ENCODE peak calls at places on chromosome 15, in ten cellular contexts. I is ACHN; O is stimulated activated CD4-positive, alpha-beta T cell treated with anti-CD3 and anti-CD28 coated beads, Interleukin-1b, Interleukin-23, amount 100 ng/mL, for 1 hour; F is activated T-cell treated with anti-CD3 and anti-CD28 coated beads for 48 hours; W is fibroblast of mammary gland; S is AG09309; R is tibial nerve; P is left cardiac atrium; B is natural killer cell; E is cardiac muscle cell. A is an unnamed sample.

GRCh38 chr15:40308844-40309189 is 1.1 kb upstream of the PLCB2 start:
- DNase-seq in I (no peak), O (no peak), F (no peak), W (no peak), S (no peak), R (no peak), P (peak; percentile 41), B (no peak), E (peak; percentile 43), A (no peak)

GRCh38 chr15:80613762-80614365 is 81.2 kb upstream of the ABHD17C start:
- DNase-seq in I (no peak), O (no peak), F (no peak), W (no peak), S (no peak), R (no peak), P (no peak), B (no peak), E (no peak), A (no peak)

GRCh38 chr15:68620721-68621528 is 42.1 kb downstream of the CORO2B start:
- DNase-seq in I (no peak), O (no peak), F (no peak), W (peak; percentile 97), S (peak; percentile 95), R (peak; percentile 93), P (peak; percentile 92), B (no peak), E (peak; percentile 99), A (no peak)

GRCh38 chr15:96066852-96067490 is 263.5 kb upstream of the NR2F2 start:
- DNase-seq in I (no peak), O (no peak), F (no peak), W (no peak), S (no peak), R (no peak), P (no peak), B (no peak), E (no peak), A (no peak)

GRCh38 chr15:72077950-72078349 is 40.0 kb downstream of the MYO9A start:
- DNase-seq in I (no peak), O (no peak), F (no peak), W (no peak), S (no peak), R (no peak), P (no peak), B (no peak), E (no peak), A (no peak)

GRCh38 chr15:73265536-73266153 is 103.1 kb downstream of the HCN4 start:
- DNase-seq in I (peak; percentile 40), O (peak; percentile 13), F (peak; percentile 42), W (peak; percentile 49), S (no peak), R (peak; percentile 17), P (no peak), B (no peak), E (peak; percentile 66), A (peak; percentile 55)

GRCh38 chr15:81049835-81050234 is 49.1 kb downstream of the TLNRD1 start:
- DNase-seq in I (no peak), O (no peak), F (no peak), W (no peak), S (no peak), R (no peak), P (no peak), B (no peak), E (no peak), A (no peak)

GRCh38 chr15:38690737-38691332 is 126.2 kb upstream of the RASGRP1 start:
- DNase-seq in I (peak; percentile 65), O (peak; percentile 70), F (peak; percentile 70), W (peak; percentile 75), S (no peak), R (peak; percentile 71), P (peak; percentile 53), B (peak; percentile 70), E (peak; percentile 85), A (peak; percentile 86)

GRCh38 chr15:98774756-98775497 is 126.6 kb downstream of the IGF1R start:
- DNase-seq in I (no peak), O (no peak), F (no peak), W (peak; percentile 41), S (no peak), R (no peak), P (no peak), B (no peak), E (no peak), A (no peak)

GRCh38 chr15:68032672-68033071 is 21.4 kb upstream of the PIAS1 start:
- DNase-seq in I (no peak), O (no peak), F (no peak), W (no peak), S (no peak), R (no peak), P (no peak), B (no peak), E (no peak), A (no peak)

GRCh38 chr15:38941399-38941953 is 376.9 kb upstream of the RASGRP1 start:
- DNase-seq in I (peak; percentile 9), O (no peak), F (no peak), W (peak; percentile 18), S (no peak), R (no peak), P (no peak), B (no peak), E (peak; percentile 11), A (peak; percentile 30)

GRCh38 chr15:93151488-93151887 is 62.5 kb upstream of the RGMA start:
- DNase-seq in I (no peak), O (no peak), F (no peak), W (no peak), S (no peak), R (no peak), P (no peak), B (no peak), E (no peak), A (no peak)

GRCh38 chr15:84099181-84099580 is 136.4 kb upstream of the GOLGA6L4 start:
- DNase-seq in I (no peak), O (no peak), F (no peak), W (peak; percentile 14), S (no peak), R (peak; percentile 15), P (peak; percentile 52), B (no peak), E (peak; percentile 69), A (peak; percentile 61)

GRCh38 chr15:62739082-62739481 is 303.5 kb upstream of the TPM1 start:
- DNase-seq in I (no peak), O (no peak), F (no peak), W (peak; percentile 78), S (no peak), R (no peak), P (no peak), B (no peak), E (no peak), A (no peak)

GRCh38 chr15:92668620-92669019 is 13.0 kb upstream of the FAM174B start:
- DNase-seq in I (no peak), O (no peak), F (no peak), W (no peak), S (no peak), R (no peak), P (no peak), B (no peak), E (no peak), A (no peak)

GRCh38 chr15:92092391-92092790 is 238.9 kb downstream of the SLCO3A1 start:
- DNase-seq in I (no peak), O (no peak), F (no peak), W (no peak), S (no peak), R (no peak), P (no peak), B (no peak), E (peak; percentile 48), A (no peak)

GRCh38 chr15:75178171-75178937 is 23.3 kb upstream of the C15orf39 start:
- DNase-seq in I (no peak), O (no peak), F (no peak), W (peak; percentile 14), S (no peak), R (peak; percentile 18), P (peak; percentile 54), B (no peak), E (no peak), A (peak; percentile 27)

GRCh38 chr15:40863660-40864285 is 10.3 kb downstream of the RHOV start:
- DNase-seq in I (no peak), O (no peak), F (no peak), W (no peak), S (no peak), R (no peak), P (no peak), B (no peak), E (no peak), A (no peak)

GRCh38 chr15:43871835-43872234 is 45.0 kb downstream of the WDR76 start:
- DNase-seq in I (no peak), O (no peak), F (no peak), W (no peak), S (no peak), R (no peak), P (no peak), B (no peak), E (no peak), A (no peak)

GRCh38 chr15:70559840-70560239 is 203.5 kb downstream of the UACA start:
- DNase-seq in I (no peak), O (no peak), F (no peak), W (no peak), S (no peak), R (no peak), P (no peak), B (no peak), E (no peak), A (no peak)

GRCh38 chr15:52657338-52657737 is 21.9 kb downstream of the ATOSA start:
- DNase-seq in I (no peak), O (no peak), F (no peak), W (peak; percentile 92), S (peak; percentile 61), R (no peak), P (no peak), B (no peak), E (peak; percentile 66), A (peak; percentile 49)

GRCh38 chr15:75723847-75724660 is 11.4 kb upstream of the CSPG4 start:
- DNase-seq in I (peak; percentile 78), O (no peak), F (peak; percentile 30), W (peak; percentile 91), S (peak; percentile 73), R (peak; percentile 91), P (peak; percentile 96), B (no peak), E (peak; percentile 97), A (peak; percentile 95)

GRCh38 chr15:48582472-48583235 is 62.9 kb downstream of the FBN1 start:
- DNase-seq in I (no peak), O (no peak), F (no peak), W (peak; percentile 96), S (peak; percentile 78), R (no peak), P (peak; percentile 27), B (no peak), E (peak; percentile 97), A (no peak)

GRCh38 chr15:65913631-65914199 is 44.4 kb downstream of the RAB11A start:
- DNase-seq in I (no peak), O (no peak), F (no peak), W (no peak), S (no peak), R (no peak), P (no peak), B (no peak), E (no peak), A (no peak)

GRCh38 chr15:62125763-62126162 is 39.3 kb downstream of the C2CD4B start:
- DNase-seq in I (peak; percentile 54), O (no peak), F (no peak), W (peak; percentile 61), S (peak; percentile 11), R (no peak), P (no peak), B (no peak), E (peak; percentile 79), A (peak; percentile 95)

GRCh38 chr15:75042730-75043508 is 19.5 kb downstream of the PPCDC start:
- DNase-seq in I (peak; percentile 27), O (no peak), F (peak; percentile 56), W (peak; percentile 29), S (no peak), R (peak; percentile 47), P (peak; percentile 79), B (peak; percentile 81), E (peak; percentile 48), A (peak; percentile 75)

GRCh38 chr15:39246523-39246922 is 334.4 kb upstream of the THBS1 start:
- DNase-seq in I (no peak), O (no peak), F (no peak), W (no peak), S (no peak), R (no peak), P (no peak), B (no peak), E (no peak), A (no peak)

GRCh38 chr15:40310001-40310959 is 2.5 kb upstream of the PLCB2 start:
- DNase-seq in I (peak; percentile 52), O (no peak), F (peak; percentile 60), W (peak; percentile 30), S (no peak), R (no peak), P (peak; percentile 62), B (peak; percentile 36), E (peak; percentile 59), A (peak; percentile 75)